ENCODE peak calls at places on chromosomes 7 and 10, in four cellular contexts. K, E, Z and Y are unnamed samples.

GRCh38 chr7:118104812-118105441 is 79.0 kb upstream of the LSM8 start:
- DNase-seq in K (peak), E (no peak), Z (peak), Y (peak)

GRCh38 chr10:35611750-35612149 is 6.6 kb downstream of the GJD4 start:
- DNase-seq in K (no peak), E (no peak), Z (no peak), Y (no peak)

GRCh38 chr10:9214618-9215017 is 1160.1 kb downstream of the GATA3 start:
- DNase-seq in K (no peak), E (no peak), Z (no peak), Y (no peak)

GRCh38 chr7:142539901-142540300 is 209.4 kb upstream of the PRSS1 start:
- DNase-seq in K (peak), E (peak), Z (peak), Y (no peak)

GRCh38 chr10:31906039-31906438 is 22.6 kb downstream of the ARHGAP12 start:
- DNase-seq in K (no peak), E (no peak), Z (no peak), Y (no peak)

GRCh38 chr10:103916254-103916653 is 1.7 kb downstream of the STN1 start:
- DNase-seq in K (no peak), E (no peak), Z (peak), Y (no peak)

GRCh38 chr10:101492205-101492604 is 95.9 kb downstream of the POLL start:
- DNase-seq in K (no peak), E (no peak), Z (no peak), Y (no peak)

GRCh38 chr10:118448744-118449143 is 106.6 kb upstream of the FAM204A start:
- DNase-seq in K (no peak), E (no peak), Z (no peak), Y (no peak)

GRCh38 chr7:154744226-154744860 is 258.6 kb downstream of the PAXIP1 start:
- DNase-seq in K (no peak), E (no peak), Z (no peak), Y (peak)

GRCh38 chr10:80855348-80855971 is 317.8 kb downstream of the SH2D4B start:
- DNase-seq in K (no peak), E (no peak), Z (peak), Y (peak)

GRCh38 chr7:66737667-66738066 is 2.9 kb upstream of the RABGEF1 start:
- DNase-seq in K (no peak), E (no peak), Z (no peak), Y (peak)

GRCh38 chr10:76185476-76186255 is 754.2 kb downstream of the LRMDA start:
- DNase-seq in K (peak), E (no peak), Z (no peak), Y (no peak)

GRCh38 chr7:144656960-144657359 is 178.9 kb downstream of the TPK1 start:
- DNase-seq in K (no peak), E (no peak), Z (no peak), Y (peak)

GRCh38 chr7:102828291-102828690 is 79.5 kb downstream of the FAM185A start:
- DNase-seq in K (peak), E (peak), Z (peak), Y (no peak)

GRCh38 chr7:96558530-96558929 is 151.1 kb downstream of the SEM1 start:
- DNase-seq in K (no peak), E (peak), Z (peak), Y (no peak)

GRCh38 chr10:72466018-72466417 is 111.3 kb upstream of the DNAJB12 start:
- DNase-seq in K (no peak), E (no peak), Z (no peak), Y (no peak)

GRCh38 chr7:23373151-23374004 is 74.2 kb downstream of the MALSU1 start:
- DNase-seq in K (no peak), E (no peak), Z (peak), Y (peak)

GRCh38 chr10:8144496-8144895 is 90.0 kb downstream of the GATA3 start:
- DNase-seq in K (no peak), E (no peak), Z (no peak), Y (no peak)

GRCh38 chr7:22043367-22043766 is 97.7 kb upstream of the CDCA7L start:
- DNase-seq in K (no peak), E (no peak), Z (peak), Y (no peak)

GRCh38 chr7:138000081-138000701 is 1.7 kb downstream of the CREB3L2 start:
- DNase-seq in K (peak), E (peak), Z (peak), Y (peak)

GRCh38 chr7:16753932-16754571 is 497 bp downstream of the TSPAN13 start:
- DNase-seq in K (peak), E (no peak), Z (no peak), Y (no peak)

GRCh38 chr10:112783653-112784426 is 166.2 kb upstream of the TCF7L2 start:
- DNase-seq in K (peak), E (no peak), Z (peak), Y (no peak)

GRCh38 chr7:139937685-139938084 is 108.6 kb downstream of the TBXAS1 start:
- DNase-seq in K (no peak), E (no peak), Z (no peak), Y (no peak)

GRCh38 chr7:144723311-144723710 is 112.5 kb downstream of the TPK1 start:
- DNase-seq in K (no peak), E (no peak), Z (no peak), Y (no peak)

GRCh38 chr7:48144291-48144768 is 26.9 kb upstream of the ABCA13 start:
- DNase-seq in K (no peak), E (no peak), Z (no peak), Y (no peak)

GRCh38 chr10:26703096-26703495 is 5.6 kb downstream of the PDSS1 start:
- DNase-seq in K (no peak), E (no peak), Z (no peak), Y (no peak)

GRCh38 chr7:18402488-18403183 is 92.9 kb upstream of the HDAC9 start:
- DNase-seq in K (peak), E (peak), Z (peak), Y (no peak)

GRCh38 chr10:68301301-68301700 is 30.6 kb upstream of the HNRNPH3 start:
- DNase-seq in K (no peak), E (no peak), Z (no peak), Y (no peak)

GRCh38 chr7:74453321-74454011 is at the start of gene GTF2IRD1:
- DNase-seq in K (peak), E (peak), Z (peak), Y (peak)

GRCh38 chr7:89133357-89133756 is 337.8 kb upstream of the TEX47 start:
- DNase-seq in K (no peak), E (no peak), Z (no peak), Y (no peak)

GRCh38 chr7:35749548-35749947 is 51.3 kb upstream of the SEPTIN7 start:
- DNase-seq in K (no peak), E (no peak), Z (no peak), Y (no peak)

GRCh38 chr10:22042557-22043326 is 39.2 kb upstream of the DNAJC1 start:
- DNase-seq in K (no peak), E (no peak), Z (peak), Y (no peak)

GRCh38 chr10:24651923-24652322 is 71.8 kb downstream of the ARHGAP21 start:
- DNase-seq in K (no peak), E (no peak), Z (no peak), Y (no peak)

GRCh38 chr7:143252002-143252401 is 11.2 kb upstream of the GSTK1 start:
- DNase-seq in K (no peak), E (no peak), Z (no peak), Y (no peak)

GRCh38 chr7:128410092-128410665 is 397 bp upstream of the IMPDH1 start:
- DNase-seq in K (peak), E (peak), Z (peak), Y (no peak)

GRCh38 chr7:33471636-33472242 is 342.4 kb downstream of the BBS9 start:
- DNase-seq in K (peak), E (no peak), Z (no peak), Y (peak)

GRCh38 chr10:119724630-119725549 is 960 bp upstream of the INPP5F start:
- DNase-seq in K (peak), E (no peak), Z (peak), Y (peak)

GRCh38 chr10:119725550-119726290 is at the start of gene INPP5F:
- DNase-seq in K (peak), E (peak), Z (peak), Y (peak)

GRCh38 chr10:119723624-119724023 is 2.2 kb upstream of the INPP5F start:
- DNase-seq in K (no peak), E (no peak), Z (no peak), Y (no peak)

GRCh38 chr10:119726291-119727261 is 726 bp downstream of the INPP5F start:
- DNase-seq in K (no peak), E (no peak), Z (no peak), Y (no peak)

DNA sequence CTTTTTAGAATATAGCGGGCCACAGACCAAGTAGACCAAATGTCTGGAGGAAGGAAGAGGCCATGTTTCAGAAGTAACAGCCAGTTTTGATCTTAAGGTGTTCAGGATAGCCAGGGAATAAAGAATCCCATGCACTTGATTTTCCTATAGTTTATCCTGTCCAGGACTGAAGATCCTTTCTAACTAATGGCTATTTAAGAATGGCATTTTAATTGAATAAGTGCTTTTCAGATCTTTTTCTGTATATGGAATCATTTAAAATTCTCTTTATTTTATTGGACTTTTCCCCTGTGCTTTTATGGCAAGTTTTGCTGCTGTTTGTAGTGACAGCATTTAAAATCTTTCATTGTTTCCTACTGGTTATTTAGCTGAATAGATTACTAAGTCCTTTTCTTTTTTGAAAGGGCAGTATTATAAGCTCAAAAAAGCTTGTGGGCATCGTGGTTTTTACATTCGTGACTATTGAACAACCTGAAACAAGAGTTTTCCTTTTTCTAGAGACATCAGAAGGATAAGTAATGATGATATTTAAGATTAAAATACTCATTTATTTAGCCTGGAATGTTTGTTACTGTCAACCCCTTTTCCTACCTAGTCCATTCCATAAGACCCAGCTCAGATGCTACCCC is 2.4 kb downstream of the INPP5F start:
- DNase-seq in K (no peak), E (no peak), Z (no peak), Y (no peak)
- H3K4me3 ChIP-seq in K (no peak), E (no peak), Z (no peak), Y (no peak)

GRCh38 chr10:89830623-89831022 is 129.2 kb downstream of the KIF20B start:
- DNase-seq in K (no peak), E (no peak), Z (no peak), Y (no peak)
- TF ChIP-seq CTCF in K (no peak), E (no peak), Z (no peak), Y (no peak)

DNA sequence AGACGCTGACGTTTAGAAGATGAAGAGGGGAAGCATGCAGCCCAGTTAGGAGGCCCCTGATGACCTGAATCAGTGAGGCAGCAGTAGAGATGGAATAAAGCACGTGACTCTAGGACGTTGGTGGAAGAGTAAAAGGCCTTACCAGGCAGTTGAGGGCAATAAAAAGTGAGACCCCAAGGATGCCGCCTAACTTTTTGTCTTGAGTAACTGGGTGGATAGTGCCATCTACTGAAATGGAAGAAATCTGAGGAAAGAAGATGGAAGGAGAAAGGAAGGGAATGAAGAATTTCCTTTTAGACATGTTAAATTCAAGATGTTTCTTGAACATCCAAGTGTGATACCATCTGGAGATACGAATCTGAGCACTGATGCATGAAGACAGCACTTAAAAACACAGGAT is 220.0 kb upstream of the LRRN3 start:
- DNase-seq in K (no peak), E (no peak), Z (no peak), Y (no peak)
- H3K4me3 ChIP-seq in K (no peak), E (no peak), Z (no peak), Y (no peak)

GRCh38 chr7:134697487-134697886 is 50.8 kb downstream of the BPGM start:
- DNase-seq in K (no peak), E (no peak), Z (no peak), Y (no peak)
- TF ChIP-seq CTCF in K (no peak), E (no peak), Z (no peak), Y (no peak)

GRCh38 chr7:27156901-27157716 is 634 bp upstream of the HOXA7 start:
- DNase-seq in K (peak), E (no peak), Z (no peak), Y (no peak)
- H3K4me3 ChIP-seq in K (peak), E (peak), Z (no peak), Y (no peak)